ENCODE peak calls at places on chromosomes 5 and 9, in five cellular contexts. One of them, this sample, is unnamed.

GRCh38 chr9:35792826-35793225 is 1.4 kb downstream of the NPR2 start:
- DNase-seq in tibial artery: no peak
- DNase-seq in CD4-positive, alpha-beta T cell: no peak
- DNase-seq in upper lobe of right lung: no peak
- DNase-seq in PC-3: no peak
- DNase-seq in this sample: no peak

GRCh38 chr5:6803981-6804550 is 90.8 kb downstream of the TENT4A start:
- DNase-seq in tibial artery: no peak
- DNase-seq in CD4-positive, alpha-beta T cell: no peak
- DNase-seq in upper lobe of right lung: no peak
- DNase-seq in PC-3: no peak
- DNase-seq in this sample: no peak

GRCh38 chr5:68884893-68885292 is 208.9 kb upstream of the SLC30A5 start:
- DNase-seq in tibial artery: no peak
- DNase-seq in CD4-positive, alpha-beta T cell: no peak
- DNase-seq in upper lobe of right lung: no peak
- DNase-seq in PC-3: peak; percentile 48
- DNase-seq in this sample: no peak

GRCh38 chr5:54895816-54896341 is 89.5 kb downstream of the ESM1 start:
- DNase-seq in tibial artery: no peak
- DNase-seq in CD4-positive, alpha-beta T cell: no peak
- DNase-seq in upper lobe of right lung: no peak
- DNase-seq in PC-3: peak; percentile 59
- DNase-seq in this sample: no peak

GRCh38 chr9:75903785-75904360 is 13.4 kb downstream of the PCSK5 start:
- DNase-seq in tibial artery: no peak
- DNase-seq in CD4-positive, alpha-beta T cell: no peak
- DNase-seq in upper lobe of right lung: no peak
- DNase-seq in PC-3: no peak
- DNase-seq in this sample: no peak

GRCh38 chr5:139692605-139693340 is 44.6 kb downstream of the CXXC5 start:
- DNase-seq in tibial artery: no peak
- DNase-seq in CD4-positive, alpha-beta T cell: no peak
- DNase-seq in upper lobe of right lung: peak; percentile 51
- DNase-seq in PC-3: no peak
- DNase-seq in this sample: no peak

GRCh38 chr5:160339406-160340140 is 27.2 kb upstream of the CCNJL start:
- DNase-seq in tibial artery: no peak
- DNase-seq in CD4-positive, alpha-beta T cell: no peak
- DNase-seq in upper lobe of right lung: no peak
- DNase-seq in PC-3: no peak
- DNase-seq in this sample: no peak

GRCh38 chr9:114284316-114285060 is 38.4 kb upstream of the ORM1 start:
- DNase-seq in tibial artery: peak; percentile 29
- DNase-seq in CD4-positive, alpha-beta T cell: no peak
- DNase-seq in upper lobe of right lung: peak; percentile 53
- DNase-seq in PC-3: no peak
- DNase-seq in this sample: peak; percentile 58

GRCh38 chr9:125969868-125970267 is 222.7 kb downstream of the PBX3 start:
- DNase-seq in tibial artery: no peak
- DNase-seq in CD4-positive, alpha-beta T cell: no peak
- DNase-seq in upper lobe of right lung: no peak
- DNase-seq in PC-3: no peak
- DNase-seq in this sample: no peak

GRCh38 chr5:52894451-52894850 is 94.7 kb upstream of the ITGA2 start:
- DNase-seq in tibial artery: no peak
- DNase-seq in CD4-positive, alpha-beta T cell: no peak
- DNase-seq in upper lobe of right lung: no peak
- DNase-seq in PC-3: no peak
- DNase-seq in this sample: no peak

GRCh38 chr5:43412151-43412550 is at the start of gene CCL28:
- DNase-seq in tibial artery: no peak
- DNase-seq in CD4-positive, alpha-beta T cell: no peak
- DNase-seq in upper lobe of right lung: no peak
- DNase-seq in PC-3: no peak
- DNase-seq in this sample: no peak

GRCh38 chr9:116087246-116087645 is 66.3 kb upstream of the PAPPA start:
- DNase-seq in tibial artery: no peak
- DNase-seq in CD4-positive, alpha-beta T cell: no peak
- DNase-seq in upper lobe of right lung: peak; percentile 68
- DNase-seq in PC-3: peak; percentile 39
- DNase-seq in this sample: no peak

GRCh38 chr5:172334196-172334595 is 50.6 kb upstream of the UBTD2 start:
- DNase-seq in tibial artery: no peak
- DNase-seq in CD4-positive, alpha-beta T cell: no peak
- DNase-seq in upper lobe of right lung: no peak
- DNase-seq in PC-3: peak; percentile 18
- DNase-seq in this sample: no peak

GRCh38 chr9:99720455-99721050 is 101.1 kb upstream of the NR4A3 start:
- DNase-seq in tibial artery: no peak
- DNase-seq in CD4-positive, alpha-beta T cell: no peak
- DNase-seq in upper lobe of right lung: no peak
- DNase-seq in PC-3: no peak
- DNase-seq in this sample: no peak

GRCh38 chr9:98899399-98900056 is 44.2 kb upstream of the COL15A1 start:
- DNase-seq in tibial artery: no peak
- DNase-seq in CD4-positive, alpha-beta T cell: no peak
- DNase-seq in upper lobe of right lung: no peak
- DNase-seq in PC-3: peak; percentile 68
- DNase-seq in this sample: no peak

GRCh38 chr5:113891491-113891890 is 378.0 kb downstream of the YTHDC2 start:
- DNase-seq in tibial artery: no peak
- DNase-seq in CD4-positive, alpha-beta T cell: no peak
- DNase-seq in upper lobe of right lung: no peak
- DNase-seq in PC-3: no peak
- DNase-seq in this sample: no peak

GRCh38 chr9:104866186-104866585 is 61.8 kb downstream of the ABCA1 start:
- DNase-seq in tibial artery: no peak
- DNase-seq in CD4-positive, alpha-beta T cell: no peak
- DNase-seq in upper lobe of right lung: no peak
- DNase-seq in PC-3: peak; percentile 11
- DNase-seq in this sample: no peak

GRCh38 chr9:109775516-109775915 is 4.5 kb upstream of the PALM2AKAP2 start:
- DNase-seq in tibial artery: no peak
- DNase-seq in CD4-positive, alpha-beta T cell: no peak
- DNase-seq in upper lobe of right lung: no peak
- DNase-seq in PC-3: no peak
- DNase-seq in this sample: peak; percentile 72

GRCh38 chr9:93058357-93059096 is at the start of gene SUSD3:
- DNase-seq in tibial artery: peak; percentile 81
- DNase-seq in CD4-positive, alpha-beta T cell: peak; percentile 75
- DNase-seq in upper lobe of right lung: peak; percentile 86
- DNase-seq in PC-3: peak; percentile 73
- DNase-seq in this sample: peak; percentile 87

GRCh38 chr5:139308797-139309196 is 15.3 kb downstream of the MATR3 start:
- DNase-seq in tibial artery: no peak
- DNase-seq in CD4-positive, alpha-beta T cell: no peak
- DNase-seq in upper lobe of right lung: no peak
- DNase-seq in PC-3: no peak
- DNase-seq in this sample: no peak

GRCh38 chr5:1764606-1764960 is 35.1 kb downstream of the MRPL36 start:
- DNase-seq in tibial artery: peak; percentile 47
- DNase-seq in CD4-positive, alpha-beta T cell: no peak
- DNase-seq in upper lobe of right lung: peak; percentile 48
- DNase-seq in PC-3: no peak
- DNase-seq in this sample: peak; percentile 40

GRCh38 chr5:65047948-65048690 is 279.4 kb downstream of the CWC27 start:
- DNase-seq in tibial artery: no peak
- DNase-seq in CD4-positive, alpha-beta T cell: no peak
- DNase-seq in upper lobe of right lung: no peak
- DNase-seq in PC-3: no peak
- DNase-seq in this sample: no peak

GRCh38 chr5:67636091-67636490 is 439.5 kb upstream of the CD180 start:
- DNase-seq in tibial artery: peak; percentile 84
- DNase-seq in CD4-positive, alpha-beta T cell: no peak
- DNase-seq in upper lobe of right lung: no peak
- DNase-seq in PC-3: no peak
- DNase-seq in this sample: no peak

GRCh38 chr5:110663525-110663924 is 62.9 kb downstream of the TMEM232 start:
- DNase-seq in tibial artery: no peak
- DNase-seq in CD4-positive, alpha-beta T cell: no peak
- DNase-seq in upper lobe of right lung: no peak
- DNase-seq in PC-3: no peak
- DNase-seq in this sample: no peak

GRCh38 chr5:91225848-91226686 is 157.1 kb downstream of the ARRDC3 start:
- DNase-seq in tibial artery: no peak
- DNase-seq in CD4-positive, alpha-beta T cell: peak; percentile 48
- DNase-seq in upper lobe of right lung: peak; percentile 67
- DNase-seq in PC-3: peak; percentile 66
- DNase-seq in this sample: no peak

GRCh38 chr9:89919171-89919681 is 314.4 kb downstream of the GADD45G start:
- DNase-seq in tibial artery: no peak
- DNase-seq in CD4-positive, alpha-beta T cell: peak; percentile 6
- DNase-seq in upper lobe of right lung: no peak
- DNase-seq in PC-3: no peak
- DNase-seq in this sample: no peak

GRCh38 chr5:141258948-141259347 is 13.8 kb downstream of the PCDHB15 start:
- DNase-seq in tibial artery: no peak
- DNase-seq in CD4-positive, alpha-beta T cell: no peak
- DNase-seq in upper lobe of right lung: no peak
- DNase-seq in PC-3: no peak
- DNase-seq in this sample: no peak

GRCh38 chr5:141261238-141261546 is 16.0 kb downstream of the PCDHB15 start:
- DNase-seq in tibial artery: no peak
- DNase-seq in CD4-positive, alpha-beta T cell: no peak
- DNase-seq in upper lobe of right lung: no peak
- DNase-seq in PC-3: no peak
- DNase-seq in this sample: no peak

GRCh38 chr5:141260458-141261237 is 15.5 kb downstream of the PCDHB15 start:
- DNase-seq in tibial artery: no peak
- DNase-seq in CD4-positive, alpha-beta T cell: no peak
- DNase-seq in upper lobe of right lung: no peak
- DNase-seq in PC-3: peak; percentile 7
- DNase-seq in this sample: no peak

GRCh38 chr5:141258464-141258863 is 13.3 kb downstream of the PCDHB15 start:
- DNase-seq in tibial artery: no peak
- DNase-seq in CD4-positive, alpha-beta T cell: no peak
- DNase-seq in upper lobe of right lung: no peak
- DNase-seq in PC-3: no peak
- DNase-seq in this sample: no peak
- H3K9me3 ChIP-seq in tibial artery: peaks cover 100% of the 10 kb centered on the region
- H3K9me3 ChIP-seq in CD4-positive, alpha-beta T cell: peaks cover 99% of the 10 kb centered on the region
- H3K9me3 ChIP-seq in upper lobe of right lung: peaks cover 98% of the 10 kb centered on the region
- H3K9me3 ChIP-seq in PC-3: peaks cover 33% of the 10 kb centered on the region
- H3K9me3 ChIP-seq in this sample: peaks cover 95% of the 10 kb centered on the region

GRCh38 chr9:7392161-7392560 is 407.4 kb downstream of the DMAC1 start:
- DNase-seq in tibial artery: no peak
- DNase-seq in CD4-positive, alpha-beta T cell: no peak
- DNase-seq in upper lobe of right lung: no peak
- DNase-seq in PC-3: no peak
- DNase-seq in this sample: no peak

GRCh38 chr9:7388755-7389154 is 410.8 kb downstream of the DMAC1 start:
- DNase-seq in tibial artery: no peak
- DNase-seq in CD4-positive, alpha-beta T cell: no peak
- DNase-seq in upper lobe of right lung: no peak
- DNase-seq in PC-3: no peak
- DNase-seq in this sample: no peak

DNA sequence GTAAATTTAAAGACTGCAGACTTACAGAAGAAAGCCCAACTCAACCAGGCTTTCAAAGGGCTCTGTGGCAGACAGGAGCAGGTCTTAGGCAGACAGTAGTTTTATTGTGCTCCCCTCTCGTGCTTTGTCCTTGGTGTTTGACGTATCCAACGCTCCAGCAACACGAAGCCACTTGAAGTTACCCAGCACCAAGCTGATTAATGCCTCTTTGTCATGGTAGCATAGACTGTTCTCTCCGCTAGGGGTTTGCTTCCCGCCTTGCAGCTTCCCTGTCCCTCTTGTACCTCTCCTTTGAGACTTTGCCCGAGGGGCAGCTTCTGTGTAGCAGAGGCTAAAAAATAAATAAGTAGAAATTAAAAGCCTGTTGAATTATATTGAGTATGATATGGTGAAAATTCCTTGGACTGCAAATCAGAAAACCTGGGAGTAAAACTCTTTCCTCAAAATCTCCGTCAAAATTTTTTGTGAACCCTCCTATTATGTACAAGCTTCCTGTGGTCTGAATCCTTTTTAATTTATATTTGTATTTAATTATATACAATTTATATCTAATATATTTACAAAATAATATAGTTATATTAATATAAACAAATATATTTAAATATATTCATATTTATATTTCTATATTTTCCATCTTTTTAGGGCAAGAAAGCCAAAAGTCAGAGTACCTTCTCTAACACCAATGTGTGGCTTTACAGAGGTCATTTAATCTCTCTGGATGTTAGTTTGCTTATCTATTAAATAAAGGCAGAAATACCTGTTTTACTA is 405.4 kb downstream of the DMAC1 start:
- DNase-seq in tibial artery: no peak
- DNase-seq in CD4-positive, alpha-beta T cell: no peak
- DNase-seq in upper lobe of right lung: no peak
- DNase-seq in PC-3: no peak
- DNase-seq in this sample: no peak
- TF ChIP-seq CTCF in tibial artery: no peak
- TF ChIP-seq CTCF in CD4-positive, alpha-beta T cell: no peak
- TF ChIP-seq CTCF in upper lobe of right lung: no peak
- TF ChIP-seq CTCF in PC-3: no peak
- TF ChIP-seq CTCF in this sample: no peak

DNA sequence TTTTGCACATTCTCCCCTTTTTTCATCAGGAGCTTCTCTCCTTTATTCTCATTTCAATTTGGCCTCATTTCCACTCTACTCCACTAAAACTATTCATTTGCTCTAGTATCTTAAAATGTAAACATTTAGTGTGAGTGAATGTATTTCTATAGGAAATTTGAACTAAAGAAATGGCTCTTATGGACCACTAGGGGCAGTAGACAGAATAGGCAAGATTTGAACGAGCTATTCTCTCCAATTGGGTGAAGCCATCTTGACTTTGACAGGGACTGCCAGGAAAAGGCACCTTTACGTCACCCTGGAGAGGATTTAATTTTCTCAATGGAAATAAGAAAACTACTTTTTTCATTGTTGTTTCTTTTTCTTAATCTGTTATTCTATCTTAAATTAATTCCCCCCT is 666.3 kb downstream of the DNAH5 start:
- DNase-seq in tibial artery: no peak
- DNase-seq in CD4-positive, alpha-beta T cell: no peak
- DNase-seq in upper lobe of right lung: no peak
- DNase-seq in PC-3: peak; percentile 22
- DNase-seq in this sample: no peak
- H3K9me3 ChIP-seq in tibial artery: no peaks in the 10 kb centered on the region
- H3K9me3 ChIP-seq in CD4-positive, alpha-beta T cell: no peaks in the 10 kb centered on the region
- H3K9me3 ChIP-seq in upper lobe of right lung: no peaks in the 10 kb centered on the region
- H3K9me3 ChIP-seq in PC-3: no peaks in the 10 kb centered on the region
- H3K9me3 ChIP-seq in this sample: no peaks in the 10 kb centered on the region

DNA sequence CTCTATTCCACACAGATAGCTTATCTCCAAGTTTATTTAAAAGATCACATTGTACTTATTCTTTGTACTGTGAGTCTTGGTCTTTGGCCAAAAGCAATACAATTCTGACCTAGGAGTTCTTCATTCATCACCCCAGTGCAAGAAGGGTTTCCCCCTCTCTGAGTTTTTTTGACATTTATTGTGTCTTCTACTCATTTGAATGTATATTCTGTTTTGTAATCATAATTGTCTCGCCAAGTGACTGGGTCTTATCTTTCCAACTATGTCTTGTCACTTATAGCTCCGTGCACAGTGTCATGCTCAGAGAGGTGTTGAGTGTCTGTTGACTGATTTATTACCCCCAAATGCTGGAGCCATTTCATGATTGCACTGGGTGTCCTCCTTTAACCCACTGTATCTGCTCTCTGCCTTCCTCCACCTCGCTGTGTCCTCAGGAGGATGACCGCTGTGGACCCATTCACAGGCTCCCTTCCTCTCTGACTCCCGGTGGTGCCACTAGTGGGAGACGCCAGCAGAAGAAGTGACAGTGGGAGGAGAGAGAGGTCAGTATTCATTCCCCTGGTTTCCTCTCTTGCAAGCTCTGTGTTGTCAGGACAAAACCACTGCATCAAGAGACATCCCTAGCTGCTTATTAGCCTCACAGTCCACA is 11.2 kb upstream of the TRIO start:
- DNase-seq in tibial artery: no peak
- DNase-seq in CD4-positive, alpha-beta T cell: no peak
- DNase-seq in upper lobe of right lung: no peak
- DNase-seq in PC-3: no peak
- DNase-seq in this sample: no peak
- TF ChIP-seq CTCF in tibial artery: no peak
- TF ChIP-seq CTCF in CD4-positive, alpha-beta T cell: no peak
- TF ChIP-seq CTCF in upper lobe of right lung: no peak
- TF ChIP-seq CTCF in PC-3: no peak
- TF ChIP-seq CTCF in this sample: no peak